ENCODE peak calls at places on chromosomes 4 and X, in six cellular contexts. Q, F, D, R, O and P are unnamed samples.

GRCh38 chrX:101759000-101759399 is 99.3 kb upstream of the ARMCX2 start:
- DNase-seq in O (peak; percentile 38), R (no peak), D (peak; percentile 24), F (peak; percentile 57), Q (no peak), P (peak; percentile 37)

GRCh38 chr4:123807866-123808265 is 411.3 kb downstream of the SPRY1 start:
- DNase-seq in Q (no peak), R (no peak), D (no peak), F (no peak), O (peak; percentile 23), P (no peak)

GRCh38 chr4:20194079-20195013 is 57.4 kb upstream of the SLIT2 start:
- DNase-seq in D (no peak), O (no peak), Q (no peak), F (peak; percentile 25), R (no peak), P (no peak)

GRCh38 chr4:20698382-20698781 is 1.9 kb upstream of the PACRGL start:
- DNase-seq in Q (no peak), O (no peak), D (no peak), F (no peak), R (no peak), P (no peak)

GRCh38 chr4:3461515-3462291 is 1.4 kb upstream of the DOK7 start:
- DNase-seq in F (no peak), R (peak; percentile 85), D (no peak), Q (peak; percentile 98), O (no peak), P (peak; percentile 96)

GRCh38 chr4:126592088-126592487 is 1040.7 kb upstream of the INTU start:
- DNase-seq in D (no peak), Q (no peak), F (no peak), R (no peak), O (no peak), P (no peak)

GRCh38 chrX:154378059-154378798 is 866 bp upstream of the EMD start:
- DNase-seq in D (no peak), O (peak; percentile 35), R (peak; percentile 86), Q (peak; percentile 98), F (no peak), P (peak; percentile 60)

GRCh38 chrX:14010566-14010965 is 19.1 kb downstream of the GEMIN8 start:
- DNase-seq in R (no peak), O (no peak), Q (no peak), D (no peak), F (no peak), P (no peak)

GRCh38 chr4:109211671-109212070 is 90.8 kb downstream of the COL25A1 start:
- DNase-seq in O (no peak), D (no peak), F (peak; percentile 13), R (no peak), Q (no peak), P (no peak)

GRCh38 chr4:10082047-10082446 is 34.6 kb downstream of the WDR1 start:
- DNase-seq in Q (peak; percentile 7), F (no peak), R (no peak), D (no peak), O (no peak), P (no peak)

GRCh38 chr4:30718021-30718888 is 1.9 kb upstream of the PCDH7 start:
- DNase-seq in F (peak; percentile 18), D (no peak), R (peak; percentile 90), Q (peak; percentile 15), O (no peak), P (peak; percentile 52)

GRCh38 chrX:44101300-44101699 is 128.1 kb upstream of the NDP start:
- DNase-seq in O (no peak), D (no peak), F (no peak), Q (no peak), R (no peak), P (no peak)

GRCh38 chr4:10599574-10599973 is 85.0 kb downstream of the CLNK start:
- DNase-seq in F (peak; percentile 27), O (no peak), R (no peak), Q (no peak), D (no peak), P (no peak)

GRCh38 chr4:4794421-4794820 is 65.0 kb upstream of the MSX1 start:
- DNase-seq in F (no peak), D (no peak), O (no peak), Q (no peak), R (no peak), P (no peak)

GRCh38 chr4:37434469-37434868 is 189.9 kb downstream of the NWD2 start:
- DNase-seq in O (no peak), D (peak; percentile 16), F (no peak), Q (no peak), R (no peak), P (no peak)

GRCh38 chrX:23503835-23504539 is 163.3 kb upstream of the PRDX4 start:
- DNase-seq in Q (peak; percentile 96), R (peak; percentile 84), O (no peak), F (peak; percentile 76), D (peak; percentile 79), P (peak; percentile 90)

GRCh38 chrX:25531096-25531495 is 515.3 kb upstream of the ARX start:
- DNase-seq in R (no peak), O (no peak), Q (no peak), F (peak; percentile 26), D (no peak), P (no peak)

GRCh38 chr4:35934370-35934981 is 309.8 kb downstream of the ARAP2 start:
- DNase-seq in Q (no peak), R (no peak), D (peak; percentile 12), F (no peak), O (peak; percentile 32), P (peak; percentile 34)

GRCh38 chr4:124633285-124633941 is 79.1 kb downstream of the ANKRD50 start:
- DNase-seq in D (no peak), F (no peak), Q (no peak), O (no peak), R (no peak), P (no peak)

GRCh38 chr4:130659314-130659713 is 1563.4 kb downstream of the C4orf33 start:
- DNase-seq in O (no peak), R (no peak), Q (no peak), D (no peak), F (no peak), P (no peak)

GRCh38 chr4:87559090-87559837 is 30.1 kb upstream of the SPARCL1 start:
- DNase-seq in R (no peak), Q (no peak), D (no peak), F (no peak), O (peak; percentile 6), P (peak; percentile 2)

GRCh38 chr4:106365613-106366012 is 3.0 kb downstream of the GIMD1 start:
- DNase-seq in D (no peak), O (no peak), Q (no peak), R (no peak), F (peak; percentile 83), P (no peak)

GRCh38 chr4:145482209-145483021 is 762 bp downstream of the SMAD1 start:
- DNase-seq in Q (peak; percentile 57), O (peak; percentile 68), R (peak; percentile 65), F (peak; percentile 72), D (peak; percentile 16), P (peak; percentile 43)

GRCh38 chr4:38610844-38611550 is 53.0 kb upstream of the KLF3 start:
- DNase-seq in R (peak; percentile 61), Q (no peak), D (no peak), F (no peak), O (no peak), P (no peak)

GRCh38 chr4:54840430-54840829 is 182.7 kb downstream of the KIT start:
- DNase-seq in Q (no peak), D (no peak), O (no peak), R (no peak), F (no peak), P (no peak)

GRCh38 chr4:39976945-39977488 is 694 bp downstream of the PDS5A start:
- DNase-seq in R (peak; percentile 65), O (no peak), F (no peak), Q (no peak), D (no peak), P (no peak)

GRCh38 chr4:155541716-155542115 is 124.9 kb upstream of the GUCY1A1 start:
- DNase-seq in R (no peak), D (no peak), O (no peak), F (no peak), Q (no peak), P (no peak)

GRCh38 chrX:72003811-72004750 is 93.4 kb downstream of the NHSL2 start:
- DNase-seq in D (peak; percentile 40), Q (peak; percentile 40), O (no peak), F (no peak), R (peak; percentile 67), P (no peak)

GRCh38 chr4:184645904-184646610 is 3.2 kb downstream of the CASP3 start:
- DNase-seq in R (no peak), Q (no peak), O (no peak), D (no peak), F (no peak), P (no peak)
- H3K27ac ChIP-seq in R (no peak overlapping the region), Q (no peak overlapping the region), O (peak overlapping the region; percentile 38), D (no peak overlapping the region), F (no peak overlapping the region), P (no peak overlapping the region)

GRCh38 chr4:104592894-104593470 is 98.3 kb upstream of the CXXC4 start:
- DNase-seq in D (no peak), Q (no peak), O (no peak), R (no peak), F (no peak), P (no peak)
- H3K27ac ChIP-seq in D (no peak overlapping the region), Q (no peak overlapping the region), O (no peak overlapping the region), R (no peak overlapping the region), F (no peak overlapping the region), P (no peak overlapping the region)

DNA sequence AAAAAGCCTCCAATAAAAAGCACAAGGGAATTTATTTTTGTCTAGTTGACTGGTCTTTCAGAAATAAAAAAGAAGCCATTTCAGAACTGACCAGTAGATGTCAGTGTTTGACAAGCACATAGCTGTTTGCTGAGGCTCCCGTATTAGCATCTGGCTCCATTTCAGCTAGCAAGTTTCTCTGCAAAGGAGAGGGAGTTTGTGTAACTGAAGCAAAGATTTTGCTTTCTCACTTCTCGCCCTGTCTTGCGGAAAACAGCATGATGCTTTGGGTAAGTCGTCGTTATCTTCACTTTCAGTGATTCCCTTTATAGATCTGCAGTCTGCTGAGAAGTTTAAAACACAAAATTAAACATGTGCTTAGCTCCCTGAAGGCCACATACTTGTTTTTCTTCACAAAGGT is 85.5 kb downstream of the CT47B1 start:
- DNase-seq in R (no peak), F (peak; percentile 52), O (peak; percentile 72), Q (no peak), D (peak; percentile 38), P (peak; percentile 59)
- H3K27ac ChIP-seq in R (no peak overlapping the region), F (no peak overlapping the region), O (no peak overlapping the region), Q (no peak overlapping the region), D (no peak overlapping the region), P (no peak overlapping the region)

GRCh38 chr4:69894221-69894620 is 34.3 kb upstream of the SULT1E1 start:
- DNase-seq in O (no peak), F (no peak), D (no peak), R (no peak), Q (no peak), P (no peak)

GRCh38 chr4:69894706-69895105 is 34.8 kb upstream of the SULT1E1 start:
- DNase-seq in O (no peak), R (no peak), D (no peak), Q (no peak), F (no peak), P (no peak)

DNA sequence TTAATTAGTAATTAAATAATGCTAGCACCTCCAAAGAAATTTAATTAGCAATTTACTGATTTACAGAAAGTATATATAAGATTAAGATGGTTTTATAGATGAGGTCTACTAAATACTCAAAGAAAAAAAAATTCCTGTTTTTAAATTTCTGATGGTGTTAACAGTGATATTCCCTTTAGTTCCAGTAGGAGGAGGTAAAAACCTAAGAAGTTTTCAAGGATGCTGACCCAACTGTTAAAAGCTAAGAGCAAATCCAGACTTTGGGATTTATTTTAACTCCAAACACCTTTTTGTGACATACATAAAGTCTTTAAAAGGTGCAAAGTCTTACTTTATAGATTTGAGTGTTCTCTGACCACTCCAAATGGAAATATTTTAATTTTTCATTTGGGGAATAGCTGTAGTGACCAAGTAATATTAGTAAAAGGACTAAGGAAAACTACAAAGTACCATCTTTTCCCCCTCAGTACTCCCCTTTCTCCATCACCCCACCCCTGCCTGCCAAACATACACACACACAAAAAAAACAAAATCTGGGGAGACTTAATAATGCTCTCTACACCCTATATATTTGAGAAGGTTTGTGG is 34.2 kb upstream of the CSN1S1 start:
- DNase-seq in Q (no peak), F (no peak), R (no peak), O (no peak), D (peak; percentile 7), P (no peak)
- H3K27ac ChIP-seq in Q (no peak overlapping the region), F (no peak overlapping the region), R (no peak overlapping the region), O (no peak overlapping the region), D (no peak overlapping the region), P (no peak overlapping the region)